ENCODE peak calls at places on chromosomes 5 and 9, in five cellular contexts. E is GM12878, C is HepG2, Y is H1, N is K562. L is an unnamed sample.

GRCh38 chr5:59768204-59769040 is 125.1 kb downstream of the PDE4D start:
- DNase-seq in E (no peak), C (peak), Y (peak), N (no peak), L (no peak)

GRCh38 chr9:119224431-119224830 is 144.8 kb downstream of the BRINP1 start:
- DNase-seq in E (no peak), C (no peak), Y (no peak), N (no peak), L (no peak)

GRCh38 chr9:86706391-86706790 is 240.9 kb downstream of the GAS1 start:
- DNase-seq in E (no peak), C (no peak), Y (no peak), N (no peak), L (no peak)

GRCh38 chr9:129851821-129852220 is 16.6 kb downstream of the USP20 start:
- DNase-seq in E (no peak), C (no peak), Y (no peak), N (no peak), L (no peak)

GRCh38 chr5:31232273-31232888 is 38.9 kb downstream of the CDH6 start:
- DNase-seq in E (no peak), C (peak), Y (peak), N (peak), L (peak)

GRCh38 chr5:134131578-134132350 is 17.3 kb downstream of the TCF7 start:
- DNase-seq in E (no peak), C (no peak), Y (no peak), N (no peak), L (no peak)

GRCh38 chr5:116564322-116564721 is 10.3 kb downstream of the SEMA6A start:
- DNase-seq in E (no peak), C (no peak), Y (no peak), N (no peak), L (no peak)

GRCh38 chr5:39716532-39716971 is 291.8 kb upstream of the DAB2 start:
- DNase-seq in E (no peak), C (peak), Y (peak), N (peak), L (peak)

GRCh38 chr9:73515216-73515615 is 363.6 kb downstream of the ANXA1 start:
- DNase-seq in E (no peak), C (no peak), Y (no peak), N (no peak), L (no peak)

GRCh38 chr9:88528356-88528755 is 6.6 kb upstream of the NXNL2 start:
- DNase-seq in E (no peak), C (no peak), Y (no peak), N (no peak), L (no peak)

GRCh38 chr5:108700928-108701327 is 46.8 kb upstream of the FER start:
- DNase-seq in E (no peak), C (no peak), Y (no peak), N (no peak), L (no peak)
- H2AFZ ChIP-seq in E (peak), C (no peak), Y (no peak), N (no peak), L (no peak)

DNA sequence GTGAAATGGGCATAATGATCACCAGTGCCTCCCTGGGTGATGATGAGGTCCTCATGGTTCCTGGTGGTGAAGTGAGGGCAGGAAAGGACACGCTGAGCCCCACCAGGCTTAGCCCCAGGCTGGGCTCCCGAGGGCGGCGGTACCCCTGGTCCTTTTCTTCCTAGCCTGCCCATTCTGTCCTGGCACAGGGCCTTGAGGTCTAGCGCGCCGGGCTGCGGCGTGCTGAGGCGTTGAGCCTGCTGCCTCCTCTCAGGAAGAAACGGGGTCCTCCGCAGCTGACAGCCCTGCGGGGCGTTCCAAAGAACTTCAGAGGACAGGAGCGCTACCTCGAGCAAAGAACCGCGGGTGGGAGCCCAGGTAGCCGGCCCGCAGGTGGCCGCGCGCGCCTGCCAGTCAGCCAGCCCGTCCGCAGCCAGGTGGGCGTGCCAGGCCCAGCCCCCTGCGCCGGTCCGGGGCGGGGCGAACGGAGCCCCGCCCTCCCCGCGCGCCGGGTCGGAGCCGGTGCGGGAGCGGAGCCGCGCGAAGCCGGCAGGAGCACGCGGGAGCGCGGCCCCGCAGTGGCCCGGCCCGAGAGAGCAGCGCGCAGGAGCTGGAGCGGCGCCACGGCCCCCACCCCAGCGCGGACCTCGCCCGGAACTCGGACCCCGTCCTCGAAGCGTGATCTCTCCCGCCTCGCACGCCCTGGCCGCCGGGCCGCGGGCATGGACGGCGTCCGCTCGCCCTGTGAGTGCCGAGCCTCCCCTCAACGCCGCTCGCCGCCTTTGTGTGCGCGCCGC is at the start of gene WNK2:
- DNase-seq in E (no peak), C (no peak), Y (no peak), N (peak), L (no peak)
- TF ChIP-seq ZNF274 in E (no peak), C (no peak), Y (no peak), N (no peak), L (no peak)

DNA sequence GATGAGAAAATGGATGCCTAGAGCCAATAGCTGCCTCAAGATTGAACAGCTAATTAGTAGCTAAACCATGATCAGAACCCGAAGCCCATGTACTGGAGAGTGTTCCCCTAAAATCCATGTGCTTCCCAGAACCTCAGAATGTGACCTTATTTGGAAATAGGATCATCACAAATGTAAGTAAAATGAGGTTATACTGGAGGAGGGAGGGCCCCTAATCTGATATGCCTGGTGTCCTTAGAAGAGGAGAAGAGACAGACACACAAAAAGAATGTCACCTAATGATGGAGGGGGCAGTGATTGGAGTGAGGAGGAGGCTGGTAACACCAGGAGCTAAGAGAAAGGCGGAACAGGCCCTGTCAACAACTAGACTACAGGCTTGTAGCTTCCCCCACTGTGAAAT is 41.3 kb upstream of the FBP1 start:
- DNase-seq in E (no peak), C (no peak), Y (no peak), N (no peak), L (no peak)
- H2AFZ ChIP-seq in E (peak), C (no peak), Y (no peak), N (no peak), L (no peak)

GRCh38 chr9:92745236-92745790 is 19.3 kb downstream of the BICD2 start:
- DNase-seq in E (no peak), C (no peak), Y (no peak), N (peak), L (no peak)
- TF ChIP-seq ZNF274 in E (no peak), C (no peak), Y (no peak), N (no peak), L (no peak)

GRCh38 chr5:132272341-132273210 is 15.1 kb downstream of the PDLIM4 start:
- DNase-seq in E (no peak), C (peak), Y (no peak), N (peak), L (no peak)
- H2AFZ ChIP-seq in E (no peak), C (no peak), Y (no peak), N (peak), L (peak)

DNA sequence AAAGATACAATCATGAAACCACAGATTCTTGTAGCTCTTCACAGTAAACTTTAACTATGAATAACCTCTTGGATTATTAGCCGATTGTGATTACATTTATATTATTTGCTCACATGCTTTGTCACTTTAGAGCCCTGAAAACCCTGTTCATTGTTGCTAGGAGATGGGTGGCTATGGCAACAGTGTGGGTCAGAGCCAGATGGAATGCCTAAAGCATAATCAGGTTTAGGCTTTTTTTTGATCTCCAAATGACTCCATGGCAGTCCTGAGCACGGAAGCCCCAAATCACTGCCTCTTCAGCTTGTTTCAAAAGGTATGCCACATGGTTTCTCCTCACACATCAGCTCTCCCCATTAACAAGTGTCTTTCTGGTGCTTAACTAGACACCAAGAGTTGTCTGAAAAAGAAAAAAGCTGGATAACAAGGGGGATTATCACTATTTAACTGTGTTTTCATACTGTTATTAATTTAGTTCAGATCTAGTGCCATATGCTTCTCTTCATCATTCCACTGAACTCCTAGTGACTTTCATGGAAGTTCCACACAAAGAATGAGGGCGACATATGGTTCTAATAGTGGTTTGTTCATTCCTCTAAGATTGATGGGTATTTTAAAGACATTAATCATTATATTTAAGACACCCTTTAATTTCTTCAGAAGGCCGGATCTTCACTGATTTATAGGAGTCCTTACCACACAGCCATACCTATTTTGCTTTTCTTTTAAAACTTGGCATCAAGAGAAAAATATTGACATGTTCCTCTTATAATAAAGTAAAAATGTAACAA is 88.7 kb upstream of the PAM start:
- DNase-seq in E (no peak), C (no peak), Y (no peak), N (no peak), L (no peak)
- TF ChIP-seq ZNF274 in E (no peak), C (no peak), Y (no peak), N (no peak), L (no peak)

GRCh38 chr5:168853972-168854371 is 274.8 kb upstream of the PANK3 start:
- DNase-seq in E (no peak), C (no peak), Y (no peak), N (no peak), L (no peak)

GRCh38 chr5:168851902-168852321 is 272.7 kb upstream of the PANK3 start:
- DNase-seq in E (no peak), C (no peak), Y (no peak), N (peak), L (no peak)

GRCh38 chr5:168850683-168851082 is 271.5 kb upstream of the PANK3 start:
- DNase-seq in E (no peak), C (no peak), Y (no peak), N (no peak), L (no peak)

DNA sequence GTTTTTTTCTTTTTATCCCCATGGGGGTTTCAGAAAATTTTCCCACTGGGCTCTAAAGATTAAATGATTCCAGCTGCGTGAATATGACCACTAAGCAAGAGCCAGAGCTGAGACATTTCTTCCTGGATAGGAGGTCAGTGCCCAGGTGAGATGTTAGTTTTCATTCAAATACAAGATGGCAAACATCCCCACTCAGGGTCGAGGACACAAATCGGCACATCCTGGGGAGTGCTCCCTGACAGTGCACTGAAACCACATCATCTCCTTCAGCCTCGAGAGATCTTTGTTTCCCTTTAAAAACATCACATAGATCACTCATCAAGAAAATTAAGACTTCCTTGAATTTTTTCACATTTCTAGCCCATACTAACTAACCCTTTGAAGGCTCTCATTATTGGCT is 273.2 kb upstream of the PANK3 start:
- DNase-seq in E (no peak), C (no peak), Y (no peak), N (no peak), L (no peak)
- H2AFZ ChIP-seq in E (no peak), C (no peak), Y (no peak), N (no peak), L (no peak)

GRCh38 chr5:154133591-154133990 is 56.9 kb upstream of the GALNT10 start:
- DNase-seq in E (no peak), C (no peak), Y (no peak), N (peak), L (no peak)

GRCh38 chr5:154134499-154134898 is 56.0 kb upstream of the GALNT10 start:
- DNase-seq in E (no peak), C (no peak), Y (no peak), N (no peak), L (no peak)

GRCh38 chr5:154132718-154133307 is 57.7 kb upstream of the GALNT10 start:
- DNase-seq in E (no peak), C (no peak), Y (no peak), N (no peak), L (no peak)

GRCh38 chr5:154129868-154130267 is 60.7 kb upstream of the GALNT10 start:
- DNase-seq in E (no peak), C (no peak), Y (no peak), N (no peak), L (no peak)

GRCh38 chr5:154131817-154132216 is 58.7 kb upstream of the GALNT10 start:
- DNase-seq in E (no peak), C (no peak), Y (no peak), N (no peak), L (no peak)
- TF ChIP-seq ZNF274 in E (no peak), C (no peak), Y (no peak), N (no peak), L (no peak)

DNA sequence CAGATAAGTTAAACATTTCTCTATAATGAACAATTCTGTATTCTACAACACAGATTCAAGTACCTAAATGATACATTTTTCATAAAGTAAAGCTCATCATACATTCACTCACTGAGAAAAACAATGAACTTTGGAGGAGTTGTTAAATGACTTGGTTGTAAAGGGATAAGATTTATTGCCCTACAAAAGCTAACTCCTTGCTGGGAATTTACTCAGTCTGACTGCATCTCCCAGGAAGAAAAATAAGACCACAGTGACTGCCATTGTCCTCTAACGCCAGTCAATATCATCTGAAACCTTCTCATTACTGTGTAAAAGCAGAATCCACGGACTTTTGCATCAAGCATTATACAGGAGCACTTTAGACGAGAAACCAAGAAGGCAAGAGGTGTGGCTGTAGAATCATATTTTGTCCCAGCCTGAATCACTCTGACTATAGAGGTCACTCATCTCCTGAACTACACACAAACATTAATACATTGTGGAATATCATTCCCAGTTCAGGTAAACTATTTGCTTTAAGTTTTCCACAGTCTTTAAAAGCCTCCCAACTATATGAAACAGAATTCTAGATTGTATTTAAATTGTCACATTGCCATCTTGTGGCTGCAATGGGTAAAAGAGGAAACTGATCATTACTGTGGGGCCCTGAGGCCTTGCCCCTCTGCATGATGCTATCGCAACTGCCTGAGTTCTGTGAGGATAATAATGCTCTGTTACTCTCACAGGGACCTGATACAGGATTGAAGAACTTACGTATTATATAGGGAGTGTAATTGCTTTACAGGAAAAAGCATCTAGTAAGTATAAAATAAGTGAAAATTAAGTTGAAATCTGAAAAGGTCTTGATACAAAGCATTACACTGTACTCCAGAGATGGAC is 142.9 kb downstream of the SLCO4C1 start:
- DNase-seq in E (no peak), C (peak), Y (no peak), N (peak), L (peak)
- H2AFZ ChIP-seq in E (no peak), C (no peak), Y (peak), N (no peak), L (peak)